ENCODE peak calls at places on chromosome 5, in eight cellular contexts. One of them, this sample, is unnamed.

GRCh38 chr5:142491260-142491659 is 166.4 kb upstream of the SPRY4 start:
- DNase-seq in activated effector memory CD4-positive, alpha-beta T cell treated with anti-CD3 and anti-CD28 coated beads, Interleukin-2, amount 50 U/mL, for 16 hours: no peak
- DNase-seq in NCI-H345: no peak
- DNase-seq in AG09309: no peak
- DNase-seq in GM13977: no peak
- DNase-seq in NCI-H1092 treated with DMSO at 0.1 percent for 48 hours: no peak
- DNase-seq in SHP77: no peak
- DNase-seq in renal cortical epithelial cell: no peak
- DNase-seq in this sample: no peak

GRCh38 chr5:56003633-56004032 is 8.9 kb upstream of the IL6ST start:
- DNase-seq in activated effector memory CD4-positive, alpha-beta T cell treated with anti-CD3 and anti-CD28 coated beads, Interleukin-2, amount 50 U/mL, for 16 hours: no peak
- DNase-seq in NCI-H345: no peak
- DNase-seq in AG09309: no peak
- DNase-seq in GM13977: no peak
- DNase-seq in NCI-H1092 treated with DMSO at 0.1 percent for 48 hours: no peak
- DNase-seq in SHP77: no peak
- DNase-seq in renal cortical epithelial cell: no peak
- DNase-seq in this sample: peak

GRCh38 chr5:51377151-51378060 is 5.8 kb upstream of the ISL1 start:
- DNase-seq in activated effector memory CD4-positive, alpha-beta T cell treated with anti-CD3 and anti-CD28 coated beads, Interleukin-2, amount 50 U/mL, for 16 hours: no peak
- DNase-seq in NCI-H345: no peak
- DNase-seq in AG09309: no peak
- DNase-seq in GM13977: no peak
- DNase-seq in NCI-H1092 treated with DMSO at 0.1 percent for 48 hours: no peak
- DNase-seq in SHP77: no peak
- DNase-seq in renal cortical epithelial cell: no peak
- DNase-seq in this sample: no peak

GRCh38 chr5:128844354-128844923 is 120.8 kb upstream of the SLC27A6 start:
- DNase-seq in activated effector memory CD4-positive, alpha-beta T cell treated with anti-CD3 and anti-CD28 coated beads, Interleukin-2, amount 50 U/mL, for 16 hours: no peak
- DNase-seq in NCI-H345: no peak
- DNase-seq in AG09309: no peak
- DNase-seq in GM13977: no peak
- DNase-seq in NCI-H1092 treated with DMSO at 0.1 percent for 48 hours: no peak
- DNase-seq in SHP77: no peak
- DNase-seq in renal cortical epithelial cell: peak
- DNase-seq in this sample: peak

GRCh38 chr5:159286420-159287035 is 23.4 kb downstream of the UBLCP1 start:
- DNase-seq in activated effector memory CD4-positive, alpha-beta T cell treated with anti-CD3 and anti-CD28 coated beads, Interleukin-2, amount 50 U/mL, for 16 hours: no peak
- DNase-seq in NCI-H345: peak
- DNase-seq in AG09309: peak
- DNase-seq in GM13977: no peak
- DNase-seq in NCI-H1092 treated with DMSO at 0.1 percent for 48 hours: no peak
- DNase-seq in SHP77: peak
- DNase-seq in renal cortical epithelial cell: peak
- DNase-seq in this sample: peak

GRCh38 chr5:5467737-5468136 is 45.3 kb downstream of the ICE1 start:
- DNase-seq in activated effector memory CD4-positive, alpha-beta T cell treated with anti-CD3 and anti-CD28 coated beads, Interleukin-2, amount 50 U/mL, for 16 hours: no peak
- DNase-seq in NCI-H345: no peak
- DNase-seq in AG09309: no peak
- DNase-seq in GM13977: no peak
- DNase-seq in NCI-H1092 treated with DMSO at 0.1 percent for 48 hours: no peak
- DNase-seq in SHP77: no peak
- DNase-seq in renal cortical epithelial cell: no peak
- DNase-seq in this sample: no peak

GRCh38 chr5:115588640-115589039 is 13.6 kb downstream of the TICAM2 start:
- DNase-seq in activated effector memory CD4-positive, alpha-beta T cell treated with anti-CD3 and anti-CD28 coated beads, Interleukin-2, amount 50 U/mL, for 16 hours: no peak
- DNase-seq in NCI-H345: no peak
- DNase-seq in AG09309: no peak
- DNase-seq in GM13977: no peak
- DNase-seq in NCI-H1092 treated with DMSO at 0.1 percent for 48 hours: no peak
- DNase-seq in SHP77: no peak
- DNase-seq in renal cortical epithelial cell: peak
- DNase-seq in this sample: peak

GRCh38 chr5:179267071-179267670 is 78.1 kb downstream of the ADAMTS2 start:
- DNase-seq in activated effector memory CD4-positive, alpha-beta T cell treated with anti-CD3 and anti-CD28 coated beads, Interleukin-2, amount 50 U/mL, for 16 hours: peak
- DNase-seq in NCI-H345: no peak
- DNase-seq in AG09309: no peak
- DNase-seq in GM13977: no peak
- DNase-seq in NCI-H1092 treated with DMSO at 0.1 percent for 48 hours: no peak
- DNase-seq in SHP77: no peak
- DNase-seq in renal cortical epithelial cell: no peak
- DNase-seq in this sample: no peak

GRCh38 chr5:53970510-53970909 is 339.9 kb downstream of the ARL15 start:
- DNase-seq in activated effector memory CD4-positive, alpha-beta T cell treated with anti-CD3 and anti-CD28 coated beads, Interleukin-2, amount 50 U/mL, for 16 hours: no peak
- DNase-seq in NCI-H345: no peak
- DNase-seq in AG09309: no peak
- DNase-seq in GM13977: no peak
- DNase-seq in NCI-H1092 treated with DMSO at 0.1 percent for 48 hours: no peak
- DNase-seq in SHP77: no peak
- DNase-seq in renal cortical epithelial cell: no peak
- DNase-seq in this sample: no peak

GRCh38 chr5:78745985-78746384 is 97.4 kb upstream of the LHFPL2 start:
- DNase-seq in activated effector memory CD4-positive, alpha-beta T cell treated with anti-CD3 and anti-CD28 coated beads, Interleukin-2, amount 50 U/mL, for 16 hours: no peak
- DNase-seq in NCI-H345: no peak
- DNase-seq in AG09309: no peak
- DNase-seq in GM13977: no peak
- DNase-seq in NCI-H1092 treated with DMSO at 0.1 percent for 48 hours: no peak
- DNase-seq in SHP77: no peak
- DNase-seq in renal cortical epithelial cell: no peak
- DNase-seq in this sample: no peak